ENCODE peak calls at places on chromosomes 7 and 10, in five cellular contexts. T is stimulated activated CD8-positive, alpha-beta memory T cell treated with anti-CD3 and anti-CD28 coated beads, Interleukin-2, amount 100 ng/mL, for 1 hour; M is AG09319; X is T-helper 2 cell treated with Interferon-gamma antibody and Interleukin-4, amounts not matched to agents 5 μg/mL and 100 μg/mL, for 36 hours; D is brain microvascular endothelial cell. U is an unnamed sample.

GRCh38 chr10:118590334-118590733 is 5.1 kb downstream of the PRLHR start:
- DNase-seq in X (no peak), M (no peak), T (no peak), D (no peak), U (no peak)

GRCh38 chr7:137985897-137986251 is 16.0 kb downstream of the CREB3L2 start:
- DNase-seq in X (no peak), D (no peak), T (no peak), M (no peak), U (no peak)

GRCh38 chr10:17737021-17737965 is 14.7 kb upstream of the TMEM236 start:
- DNase-seq in X (no peak), T (no peak), M (no peak), D (no peak), U (no peak)

GRCh38 chr10:103921248-103921647 is 3.3 kb upstream of the STN1 start:
- DNase-seq in T (no peak), X (no peak), D (no peak), M (no peak), U (no peak)

GRCh38 chr10:17109475-17110207 is 20.0 kb downstream of the CUBN start:
- DNase-seq in D (peak), T (no peak), X (no peak), M (peak), U (no peak)

GRCh38 chr7:55066479-55066878 is 47.7 kb downstream of the EGFR start:
- DNase-seq in T (no peak), X (no peak), D (peak), M (no peak), U (no peak)

GRCh38 chr7:129390314-129390713 is 43.9 kb upstream of the STRIP2 start:
- DNase-seq in X (no peak), D (no peak), T (no peak), M (no peak), U (no peak)

GRCh38 chr7:11212080-11212711 is 238.5 kb downstream of the PHF14 start:
- DNase-seq in T (peak), X (peak), M (no peak), D (peak), U (no peak)

GRCh38 chr7:87370660-87371180 is 25.3 kb downstream of the CROT start:
- DNase-seq in X (no peak), D (peak), M (no peak), T (no peak), U (no peak)

GRCh38 chr7:107244613-107245012 is 75.8 kb downstream of the HBP1 start:
- DNase-seq in T (no peak), M (no peak), X (no peak), D (no peak), U (no peak)

GRCh38 chr7:20798081-20798693 is 11.5 kb upstream of the SP8 start:
- DNase-seq in D (no peak), M (no peak), T (no peak), X (peak), U (no peak)

GRCh38 chr7:151060113-151060415 is 675 bp downstream of the SLC4A2 start:
- DNase-seq in D (no peak), X (no peak), T (no peak), M (no peak), U (no peak)

GRCh38 chr10:124477614-124478363 is 16.2 kb downstream of the LHPP start:
- DNase-seq in M (no peak), D (no peak), X (no peak), T (no peak), U (no peak)

GRCh38 chr7:66265566-66265965 is 60.4 kb downstream of the TPST1 start:
- DNase-seq in X (no peak), M (no peak), T (no peak), D (no peak), U (no peak)

GRCh38 chr7:92460109-92460508 is 12.8 kb downstream of the GATAD1 start:
- DNase-seq in X (no peak), D (no peak), M (no peak), T (no peak), U (no peak)